ENCODE peak calls at places on chromosome 11, in nine cellular contexts. M, P, V, J, Y, K, O, E and X are unnamed samples.

GRCh38 chr11:83007909-83008580 is 63.7 kb downstream of the RAB30 start:
- DNase-seq in K (no peak), O (peak; percentile 73), Y (peak; percentile 72), E (peak; percentile 88), V (no peak), J (peak; percentile 68), M (no peak), P (no peak), X (peak; percentile 85)

GRCh38 chr11:32069361-32070058 is 21.4 kb upstream of the RCN1 start:
- DNase-seq in K (no peak), M (no peak), P (no peak), Y (no peak), V (no peak), J (no peak), O (no peak), E (no peak), X (no peak)

GRCh38 chr11:121018746-121019145 is 5.2 kb upstream of the TBCEL start:
- DNase-seq in E (no peak), J (no peak), V (no peak), M (no peak), K (no peak), P (no peak), Y (peak; percentile 52), O (no peak), X (no peak)

GRCh38 chr11:22670803-22671202 is 4.4 kb downstream of the GAS2 start:
- DNase-seq in E (peak; percentile 39), Y (no peak), P (no peak), J (no peak), K (no peak), O (no peak), M (no peak), V (no peak), X (no peak)

GRCh38 chr11:19800162-19800561 is 87.5 kb downstream of the NAV2 start:
- DNase-seq in P (no peak), V (no peak), Y (no peak), J (no peak), M (no peak), K (no peak), O (no peak), E (no peak), X (no peak)

GRCh38 chr11:45933131-45933821 is 10.8 kb downstream of the LARGE2 start:
- DNase-seq in K (no peak), V (peak; percentile 64), J (no peak), Y (no peak), E (no peak), M (no peak), P (no peak), O (peak; percentile 79), X (peak; percentile 50)

GRCh38 chr11:29634248-29634647 is 382.6 kb downstream of the KCNA4 start:
- DNase-seq in Y (no peak), E (no peak), V (no peak), M (no peak), K (no peak), J (no peak), P (no peak), O (no peak), X (no peak)

GRCh38 chr11:45659818-45660160 is 5.6 kb downstream of the CHST1 start:
- DNase-seq in E (no peak), P (no peak), J (no peak), K (no peak), V (peak; percentile 54), O (no peak), M (no peak), Y (peak; percentile 79), X (no peak)

GRCh38 chr11:44628730-44629361 is 63.4 kb downstream of the CD82 start:
- DNase-seq in M (no peak), E (no peak), Y (no peak), O (peak; percentile 20), P (no peak), V (peak; percentile 46), J (peak; percentile 5), K (no peak), X (peak; percentile 7)

GRCh38 chr11:133175111-133175510 is 357.2 kb downstream of the OPCML start:
- DNase-seq in E (no peak), O (no peak), M (peak; percentile 33), P (no peak), K (no peak), J (no peak), Y (no peak), V (no peak), X (no peak)

GRCh38 chr11:106821291-106821690 is 197.0 kb downstream of the GUCY1A2 start:
- DNase-seq in M (no peak), P (no peak), O (no peak), K (no peak), V (no peak), J (no peak), Y (no peak), E (no peak), X (no peak)

GRCh38 chr11:33291004-33291777 is 34.0 kb downstream of the HIPK3 start:
- DNase-seq in V (no peak), J (no peak), Y (peak; percentile 13), K (no peak), E (no peak), O (no peak), P (no peak), M (peak; percentile 64), X (no peak)

GRCh38 chr11:9565822-9566560 is 7.5 kb upstream of the WEE1 start:
- DNase-seq in K (peak; percentile 93), J (peak; percentile 53), Y (peak; percentile 16), O (peak; percentile 39), E (peak; percentile 99), M (peak; percentile 84), V (peak; percentile 86), P (peak; percentile 60), X (peak; percentile 56)

GRCh38 chr11:127656266-127656879 is 655.8 kb upstream of the KIRREL3 start:
- DNase-seq in P (no peak), O (no peak), Y (no peak), K (no peak), J (no peak), M (no peak), V (no peak), E (no peak), X (no peak)

GRCh38 chr11:118241191-118242098 is 10.7 kb downstream of the MPZL3 start:
- DNase-seq in M (no peak), Y (no peak), K (no peak), E (peak; percentile 39), P (no peak), O (peak; percentile 47), V (no peak), J (peak; percentile 43), X (no peak)

DNA sequence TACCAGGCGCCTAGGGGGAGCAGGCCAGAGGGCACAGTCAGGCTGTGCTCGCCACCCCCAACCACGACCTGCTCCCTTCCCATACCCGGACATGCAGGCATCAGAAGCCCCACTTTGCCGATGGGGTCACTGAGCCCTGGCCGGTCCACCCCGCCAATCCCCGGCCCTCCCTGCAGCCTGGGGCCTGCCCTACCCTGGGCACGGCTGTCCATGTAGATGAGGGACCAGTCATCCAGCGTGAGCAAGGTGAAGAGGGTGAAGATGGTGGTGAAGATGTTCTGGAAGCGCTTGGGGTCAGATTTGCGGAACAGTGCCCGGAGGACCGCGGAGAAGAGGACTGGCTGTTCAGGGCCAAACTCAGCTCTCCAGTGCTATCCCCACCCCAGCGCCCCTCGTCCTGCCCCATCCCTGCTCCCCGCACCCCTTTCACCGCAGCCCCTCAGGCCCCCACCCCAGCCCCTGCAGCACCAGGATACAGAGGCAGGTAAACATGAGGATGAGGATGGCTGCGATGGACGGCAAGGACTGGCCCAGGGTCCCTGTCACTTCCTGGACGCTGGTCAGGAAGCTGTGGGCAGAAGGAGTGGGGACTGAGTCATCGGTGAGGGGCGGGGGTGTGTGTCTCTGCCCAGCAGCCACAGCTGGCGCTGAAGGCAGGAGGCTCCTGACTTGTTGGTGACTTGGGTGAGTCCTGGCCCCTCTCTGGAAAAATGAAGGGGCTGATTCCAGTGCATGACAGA is 5.5 kb downstream of the CATSPER1 start:
- DNase-seq in E (no peak), J (peak; percentile 29), M (no peak), Y (no peak), V (no peak), P (no peak), K (peak; percentile 64), O (peak; percentile 41), X (no peak)
- TF ChIP-seq EP300 in E (no peak), J (no peak), M (no peak), Y (no peak), V (no peak), P (no peak), K (no peak), O (no peak), X (no peak)

DNA sequence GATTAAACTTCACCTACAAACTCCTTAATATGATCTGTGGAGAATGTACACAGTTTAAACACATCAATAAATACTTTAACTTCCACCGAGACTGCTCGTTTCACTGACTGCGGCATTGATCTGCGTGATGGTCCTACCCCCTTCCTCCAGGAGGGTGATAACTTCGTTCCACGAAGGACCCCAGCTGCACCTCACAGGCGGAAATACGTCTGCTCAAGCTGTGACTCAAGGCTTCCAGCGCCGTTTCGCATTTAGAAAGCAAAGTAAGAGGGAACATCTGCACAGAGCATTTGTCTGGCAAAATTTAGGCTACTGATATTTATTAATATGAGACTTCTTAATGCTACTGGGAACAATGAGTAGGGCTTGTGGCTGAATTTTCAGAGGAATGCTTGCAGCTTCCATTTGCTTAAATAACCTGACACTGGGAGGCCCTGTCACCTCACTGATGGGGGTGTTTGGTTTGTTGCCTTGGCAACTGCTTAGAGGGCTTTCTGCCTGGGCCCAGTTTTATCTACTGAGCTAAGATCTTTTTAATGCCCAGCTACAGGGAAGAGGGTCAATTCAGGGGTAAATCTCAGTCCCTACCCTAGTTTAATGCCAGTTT is 14.8 kb upstream of the ST14 start:
- DNase-seq in J (no peak), M (no peak), P (no peak), E (peak; percentile 69), V (no peak), K (no peak), O (no peak), Y (no peak), X (no peak)
- TF ChIP-seq EP300 in J (no peak), M (no peak), P (no peak), E (no peak), V (no peak), K (no peak), O (no peak), Y (no peak), X (no peak)

DNA sequence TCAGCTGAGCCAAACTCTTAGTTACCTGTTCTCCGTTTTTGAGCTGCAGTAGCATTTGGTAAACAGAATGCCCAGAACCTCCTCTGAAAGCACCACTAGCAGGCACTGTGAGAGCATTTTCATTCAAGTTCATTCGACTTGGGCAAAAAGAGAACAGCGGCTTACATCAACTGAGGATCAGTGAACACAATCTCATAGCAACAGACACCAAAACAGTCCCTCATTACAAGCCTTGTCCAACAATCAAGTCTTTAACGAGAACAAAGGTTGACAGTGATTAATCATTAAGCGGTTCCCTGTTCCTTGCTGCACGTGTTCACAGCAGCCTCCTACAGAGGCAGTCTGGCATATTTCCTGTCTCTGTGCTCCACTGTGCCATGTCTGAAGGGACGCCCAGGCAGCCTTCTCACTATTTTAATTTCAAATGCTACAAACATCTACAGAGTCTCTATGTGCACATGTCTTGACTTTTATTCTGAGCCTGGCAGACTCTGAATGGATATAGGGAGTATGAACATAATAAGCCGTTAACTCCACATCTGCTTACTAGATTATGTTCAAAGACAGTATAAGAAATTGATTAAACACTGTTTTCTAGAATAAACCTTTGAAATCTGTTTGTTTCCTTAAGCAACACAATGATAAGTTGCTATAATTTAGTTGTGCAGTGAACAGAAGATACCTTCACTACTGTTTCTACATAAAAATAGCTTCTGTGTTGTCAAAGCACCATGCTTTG is 88.3 kb upstream of the MTMR2 start:
- DNase-seq in P (no peak), M (peak; percentile 96), J (peak; percentile 49), Y (peak; percentile 59), E (peak; percentile 99), V (peak; percentile 72), K (peak; percentile 51), O (no peak), X (no peak)
- TF ChIP-seq EP300 in P (no peak), M (peak; percentile 86), J (no peak), Y (no peak), E (peak; percentile 87), V (no peak), K (no peak), O (no peak), X (no peak)

GRCh38 chr11:1204381-1205101 is 18.3 kb upstream of the MUC5B start:
- DNase-seq in J (no peak), E (no peak), M (no peak), O (no peak), P (no peak), Y (peak; percentile 17), V (peak; percentile 57), K (no peak), X (no peak)
- TF ChIP-seq EP300 in J (no peak), E (no peak), M (no peak), O (no peak), P (no peak), Y (no peak), V (no peak), K (no peak), X (no peak)